ENCODE peak calls at places on chromosomes 16 and 17, in five cellular contexts. S is breast epithelium, K is lower lobe of right lung, G is heart right ventricle, C is PC-3. D is an unnamed sample. For H3K36me3, the result is how much of the 10 kb centered on the place peaks cover.

GRCh38 chr16:57016301-57016700 is 26.9 kb downstream of the NLRC5 start:
- DNase-seq in S (no peak), K (no peak), G (no peak), C (no peak), D (no peak)

GRCh38 chr17:80941743-80942211 is 49.9 kb upstream of the CHMP6 start:
- DNase-seq in S (no peak), K (peak), G (no peak), C (no peak), D (no peak)

GRCh38 chr17:75561927-75562603 is 25.5 kb upstream of the MYO15B start:
- DNase-seq in S (no peak), K (no peak), G (no peak), C (peak), D (no peak)

GRCh38 chr16:7983671-7984070 is 606.6 kb downstream of the TMEM114 start:
- DNase-seq in S (no peak), K (no peak), G (no peak), C (no peak), D (no peak)

GRCh38 chr17:36937961-36938565 is 788 bp downstream of the LHX1 start:
- DNase-seq in S (no peak), K (no peak), G (no peak), C (no peak), D (no peak)

GRCh38 chr16:66226762-66227161 is 139.7 kb upstream of the CDH5 start:
- DNase-seq in S (no peak), K (no peak), G (peak), C (no peak), D (no peak)

GRCh38 chr16:50408001-50408400 is 39.2 kb upstream of the BRD7 start:
- DNase-seq in S (no peak), K (no peak), G (no peak), C (no peak), D (no peak)

GRCh38 chr17:34781571-34782108 is 179.6 kb downstream of the CCT6B start:
- DNase-seq in S (no peak), K (no peak), G (no peak), C (no peak), D (no peak)

GRCh38 chr16:79155904-79156303 is 444.6 kb downstream of the MAF start:
- DNase-seq in S (no peak), K (no peak), G (no peak), C (no peak), D (no peak)

GRCh38 chr16:86228713-86229112 is 281.6 kb upstream of the FOXF1 start:
- DNase-seq in S (no peak), K (no peak), G (no peak), C (no peak), D (no peak)

GRCh38 chr16:9091867-9092281 is 430 bp downstream of the HAPSTR1 start:
- DNase-seq in S (no peak), K (peak), G (peak), C (no peak), D (peak)

GRCh38 chr16:15548482-15548891 is 94.5 kb downstream of the MARF1 start:
- DNase-seq in S (no peak), K (no peak), G (no peak), C (no peak), D (no peak)

GRCh38 chr17:68455756-68456528 is 1.4 kb downstream of the WIPI1 start:
- DNase-seq in S (peak), K (no peak), G (peak), C (peak), D (peak)
- H3K4me3 ChIP-seq in S (peak), K (peak), G (peak), C (peak), D (peak)

DNA sequence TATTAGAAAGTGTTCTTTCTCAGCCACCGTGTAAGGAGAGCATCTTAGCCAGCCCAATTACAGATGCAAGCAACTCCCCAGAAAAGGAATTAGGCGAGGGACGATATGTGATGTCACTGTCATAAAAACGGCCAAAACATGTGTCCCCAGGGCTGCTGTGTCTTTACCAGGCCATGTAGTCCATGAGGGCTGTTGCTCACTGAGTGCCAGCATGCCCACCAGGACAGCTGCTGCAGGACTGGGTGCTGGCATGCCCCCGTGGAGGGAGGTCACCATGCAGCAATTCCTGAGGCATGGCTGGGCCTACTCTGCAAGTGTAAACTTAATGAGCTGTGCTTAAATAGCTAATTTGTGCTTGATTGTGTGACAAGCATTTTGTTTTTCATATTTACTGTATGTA is 156.9 kb downstream of the LGALS9B start:
- DNase-seq in S (no peak), K (no peak), G (no peak), C (no peak), D (no peak)
- H3K36me3 ChIP-seq in S (under half), K (under half), G (under half), C (under half), D (under half)

GRCh38 chr16:88504489-88505404 is 51.7 kb downstream of the ZFPM1 start:
- DNase-seq in S (no peak), K (no peak), G (no peak), C (no peak), D (no peak)

GRCh38 chr16:88506723-88507122 is 53.6 kb downstream of the ZFPM1 start:
- DNase-seq in S (no peak), K (no peak), G (no peak), C (no peak), D (no peak)

GRCh38 chr16:88503771-88504488 is 50.9 kb downstream of the ZFPM1 start:
- DNase-seq in S (no peak), K (no peak), G (no peak), C (no peak), D (no peak)

GRCh38 chr16:88507231-88507743 is 54.2 kb downstream of the ZFPM1 start:
- DNase-seq in S (no peak), K (no peak), G (no peak), C (peak), D (no peak)

GRCh38 chr16:88505405-88506082 is 52.5 kb downstream of the ZFPM1 start:
- DNase-seq in S (no peak), K (peak), G (no peak), C (peak), D (peak)
- TF ChIP-seq CTCF in S (no peak), K (peak), G (peak), C (peak), D (peak)

GRCh38 chr16:88759245-88759975 is 25.6 kb downstream of the PIEZO1 start:
- DNase-seq in S (no peak), K (peak), G (no peak), C (no peak), D (no peak)
- H3K4me3 ChIP-seq in S (no peak), K (peak), G (no peak), C (no peak), D (no peak)

GRCh38 chr17:46931596-46931995 is 8.6 kb downstream of the GOSR2 start:
- DNase-seq in S (no peak), K (no peak), G (no peak), C (no peak), D (no peak)
- H3K36me3 ChIP-seq in S (under half), K (half or more), G (half or more), C (half or more), D (under half)

DNA sequence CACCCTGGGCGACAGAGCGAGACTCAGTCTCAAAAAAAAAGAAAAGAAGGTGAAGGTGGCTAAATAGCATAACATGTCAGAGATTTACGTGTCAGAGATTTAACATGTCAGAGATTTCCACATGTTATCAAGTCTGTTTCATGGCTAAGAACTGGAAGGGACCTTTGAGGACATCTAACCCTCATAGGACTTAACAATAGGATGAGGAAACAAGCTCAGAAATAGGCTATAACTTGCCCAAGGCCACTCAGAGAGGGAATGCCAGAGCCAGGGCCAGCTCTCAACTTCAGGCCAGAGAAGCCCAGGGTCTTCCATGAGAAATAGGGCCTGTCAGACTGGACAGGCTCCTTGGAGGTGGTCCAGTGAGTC is 26.8 kb upstream of the ZNF629 start:
- DNase-seq in S (no peak), K (no peak), G (no peak), C (no peak), D (no peak)
- TF ChIP-seq CTCF in S (no peak), K (no peak), G (no peak), C (no peak), D (no peak)

GRCh38 chr16:17467923-17468540 is 2.7 kb downstream of the XYLT1 start:
- DNase-seq in S (peak), K (no peak), G (peak), C (no peak), D (peak)
- H3K4me3 ChIP-seq in S (peak), K (peak), G (no peak), C (no peak), D (no peak)

GRCh38 chr16:3986235-3986544 is 105.7 kb upstream of the CREBBP start:
- DNase-seq in S (no peak), K (no peak), G (no peak), C (no peak), D (no peak)

GRCh38 chr16:3983081-3983520 is 102.6 kb upstream of the CREBBP start:
- DNase-seq in S (peak), K (peak), G (peak), C (peak), D (peak)

GRCh38 chr16:3987231-3987630 is 106.7 kb upstream of the CREBBP start:
- DNase-seq in S (no peak), K (no peak), G (no peak), C (no peak), D (no peak)

GRCh38 chr16:3982216-3982615 is 101.7 kb upstream of the CREBBP start:
- DNase-seq in S (no peak), K (no peak), G (no peak), C (no peak), D (no peak)

GRCh38 chr16:3984111-3985060 is 103.9 kb upstream of the CREBBP start:
- DNase-seq in S (no peak), K (no peak), G (no peak), C (no peak), D (no peak)
- H3K36me3 ChIP-seq in S (under half), K (under half), G (under half), C (under half), D (under half)

GRCh38 chr17:7166873-7167272 is 12.3 kb downstream of the ASGR1 start:
- DNase-seq in S (no peak), K (no peak), G (no peak), C (no peak), D (no peak)
- TF ChIP-seq CTCF in S (no peak), K (no peak), G (no peak), C (no peak), D (no peak)

D was measured in adrenal gland.